ENCODE peak calls at places on chromosomes 1 and 21, in ten cellular contexts. S is breast epithelium; R is CD8-positive, alpha-beta memory T cell; C is CD4-positive, alpha-beta T cell; B is tibial artery; P is IMR-90; X is PC-9; M is thoracic aorta; L is dorsolateral prefrontal cortex; K is cardiac muscle cell. T is an unnamed sample.

GRCh38 chr1:234780531-234781162 is 170.7 kb upstream of the IRF2BP2 start:
- DNase-seq in S (no peak), R (no peak), C (no peak), B (no peak), P (no peak), X (no peak), M (no peak), L (no peak), K (no peak), T (no peak)

GRCh38 chr1:224333309-224333926 is 3.4 kb upstream of the NVL start:
- DNase-seq in S (no peak), R (no peak), C (no peak), B (no peak), P (peak; percentile 64), X (peak; percentile 64), M (no peak), L (no peak), K (peak; percentile 73), T (no peak)

GRCh38 chr1:13723810-13724209 is 23.8 kb downstream of the PRDM2 start:
- DNase-seq in S (no peak), R (no peak), C (no peak), B (no peak), P (no peak), X (no peak), M (no peak), L (no peak), K (peak; percentile 81), T (no peak)

GRCh38 chr21:15330872-15331271 is 266.1 kb upstream of the NRIP1 start:
- DNase-seq in S (no peak), R (no peak), C (no peak), B (no peak), P (no peak), X (no peak), M (no peak), L (no peak), K (no peak), T (no peak)

GRCh38 chr1:177984761-177985160 is 14.9 kb upstream of the SEC16B start:
- DNase-seq in S (no peak), R (no peak), C (no peak), B (no peak), P (no peak), X (no peak), M (no peak), L (no peak), K (no peak), T (no peak)

GRCh38 chr1:207619833-207620572 is 24.9 kb upstream of the CR1L start:
- DNase-seq in S (no peak), R (no peak), C (no peak), B (no peak), P (peak; percentile 51), X (peak; percentile 44), M (no peak), L (no peak), K (peak; percentile 66), T (peak; percentile 11)

GRCh38 chr1:216815239-216815955 is 92.2 kb upstream of the ESRRG start:
- DNase-seq in S (no peak), R (no peak), C (no peak), B (no peak), P (peak; percentile 70), X (no peak), M (no peak), L (no peak), K (peak; percentile 26), T (no peak)

GRCh38 chr1:183609313-183609712 is 19.1 kb upstream of the NCF2 start:
- DNase-seq in S (peak; percentile 28), R (no peak), C (no peak), B (peak; percentile 82), P (peak; percentile 81), X (peak; percentile 56), M (peak; percentile 40), L (peak; percentile 62), K (peak; percentile 77), T (peak; percentile 23)

GRCh38 chr1:47433453-47434050 is 4.3 kb upstream of the FOXD2 start:
- DNase-seq in S (no peak), R (no peak), C (no peak), B (no peak), P (no peak), X (no peak), M (no peak), L (no peak), K (no peak), T (no peak)

GRCh38 chr1:47431534-47431933 is 6.3 kb upstream of the FOXD2 start:
- DNase-seq in S (no peak), R (no peak), C (no peak), B (no peak), P (peak; percentile 87), X (no peak), M (no peak), L (no peak), K (peak; percentile 84), T (no peak)

GRCh38 chr1:47432071-47433036 is 5.5 kb upstream of the FOXD2 start:
- DNase-seq in S (peak; percentile 66), R (peak; percentile 41), C (peak; percentile 43), B (peak; percentile 88), P (peak; percentile 79), X (no peak), M (peak; percentile 31), L (peak; percentile 48), K (peak; percentile 86), T (peak; percentile 60)

GRCh38 chr1:47434051-47434842 is 3.6 kb upstream of the FOXD2 start:
- DNase-seq in S (peak; percentile 61), R (no peak), C (no peak), B (peak; percentile 83), P (peak; percentile 64), X (no peak), M (no peak), L (peak; percentile 27), K (peak; percentile 77), T (no peak)

DNA sequence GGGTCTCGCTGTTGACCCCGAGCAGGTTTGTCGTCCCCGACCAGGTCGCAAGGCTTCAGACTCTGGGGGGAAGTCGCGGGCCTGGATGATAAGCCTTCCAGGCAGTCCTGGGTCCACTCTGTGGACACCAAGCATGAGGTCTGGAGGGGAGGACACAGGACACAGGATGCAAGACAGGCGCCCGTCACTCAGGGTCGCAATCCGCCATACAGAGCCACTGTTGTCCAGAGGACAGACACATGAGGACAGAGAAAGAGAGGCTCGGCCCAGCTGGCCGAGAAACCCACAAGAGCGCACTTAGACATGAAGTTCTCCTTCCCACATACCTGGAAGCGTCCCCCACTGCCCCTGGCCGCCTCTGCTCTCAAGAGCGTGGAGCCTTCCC is 4.8 kb upstream of the FOXD2 start:
- DNase-seq in S (no peak), R (no peak), C (no peak), B (no peak), P (no peak), X (no peak), M (no peak), L (no peak), K (no peak), T (no peak)
- H3K27ac ChIP-seq in S (no peak overlapping the region), R (no peak overlapping the region), C (no peak overlapping the region), B (no peak overlapping the region), P (no peak overlapping the region), X (no peak overlapping the region), M (no peak overlapping the region), L (no peak overlapping the region), K (no peak overlapping the region), T (no peak overlapping the region)

GRCh38 chr1:28594661-28595411 is 2.8 kb downstream of the RAB42 start:
- DNase-seq in S (peak; percentile 60), R (no peak), C (no peak), B (no peak), P (no peak), X (no peak), M (no peak), L (no peak), K (no peak), T (no peak)

GRCh38 chr1:28591708-28592313 is at the start of gene RAB42:
- DNase-seq in S (no peak), R (no peak), C (no peak), B (peak; percentile 70), P (no peak), X (no peak), M (no peak), L (no peak), K (peak; percentile 50), T (no peak)

GRCh38 chr1:28595412-28596191 is 3.5 kb downstream of the RAB42 start:
- DNase-seq in S (no peak), R (no peak), C (no peak), B (no peak), P (no peak), X (no peak), M (no peak), L (no peak), K (no peak), T (no peak)

DNA sequence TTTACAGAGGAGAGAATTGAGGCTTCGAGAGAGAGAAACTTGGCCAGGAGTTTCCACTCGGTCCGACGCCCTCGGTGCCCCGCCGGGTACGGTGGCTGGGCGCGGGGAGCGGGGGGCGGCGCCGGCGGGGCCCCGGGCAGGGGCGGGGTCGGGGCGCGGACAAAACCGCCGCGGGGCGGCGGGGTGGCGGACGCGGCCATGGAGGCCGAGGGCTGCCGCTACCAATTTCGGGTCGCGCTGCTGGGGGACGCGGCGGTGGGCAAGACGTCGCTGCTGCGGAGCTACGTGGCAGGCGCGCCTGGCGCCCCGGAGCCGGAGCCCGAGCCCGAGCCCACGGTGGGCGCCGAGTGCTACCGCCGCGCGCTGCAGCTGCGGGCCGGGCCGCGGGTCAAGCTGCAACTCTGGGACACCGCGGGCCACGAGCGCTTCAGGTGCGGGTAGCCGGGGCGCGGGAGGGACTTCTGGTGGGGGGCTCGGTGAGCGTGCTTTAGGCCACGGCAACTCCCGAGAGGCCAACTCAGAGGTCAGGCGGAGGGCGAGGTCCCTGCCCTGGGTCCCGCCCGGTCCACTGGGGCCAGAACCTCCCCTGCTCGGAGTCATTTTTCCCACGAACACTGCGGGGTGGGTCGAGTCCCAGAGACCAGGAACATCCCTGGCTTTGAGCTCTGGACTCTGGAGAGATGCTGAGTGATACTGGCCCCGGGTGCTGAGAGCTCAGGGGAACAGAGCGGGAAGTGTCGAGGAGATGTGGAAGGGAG is 428 bp downstream of the RAB42 start:
- DNase-seq in S (no peak), R (peak; percentile 14), C (no peak), B (no peak), P (no peak), X (no peak), M (no peak), L (no peak), K (no peak), T (no peak)
- H3K27ac ChIP-seq in S (peak overlapping the region; percentile 21), R (no peak overlapping the region), C (no peak overlapping the region), B (peak overlapping the region; percentile 30), P (no peak overlapping the region), X (no peak overlapping the region), M (no peak overlapping the region), L (no peak overlapping the region), K (no peak overlapping the region), T (no peak overlapping the region)

DNA sequence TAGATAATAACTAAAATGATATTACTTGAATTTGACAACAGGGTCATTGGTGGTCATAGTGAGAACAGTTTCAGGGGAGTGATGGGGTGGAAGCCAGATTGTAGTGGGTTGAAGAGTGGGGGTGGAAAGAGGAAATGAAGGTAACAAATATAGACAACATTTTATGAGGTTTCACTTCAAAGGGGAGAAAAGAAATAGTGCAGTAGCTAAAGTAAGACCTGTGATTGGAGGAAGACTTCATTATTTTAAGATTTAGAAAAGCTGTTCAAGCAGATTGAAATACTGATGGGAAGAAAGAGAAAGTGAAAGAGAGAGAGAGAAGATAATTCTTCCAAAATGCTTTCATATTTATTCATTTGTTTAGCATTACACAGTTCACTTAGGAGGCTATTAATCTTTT is 52.0 kb upstream of the KCNA3 start:
- DNase-seq in S (no peak), R (no peak), C (no peak), B (no peak), P (no peak), X (no peak), M (no peak), L (no peak), K (no peak), T (no peak)
- H3K27ac ChIP-seq in S (no peak overlapping the region), R (no peak overlapping the region), C (peak overlapping the region; percentile 11), B (no peak overlapping the region), P (no peak overlapping the region), X (no peak overlapping the region), M (no peak overlapping the region), L (no peak overlapping the region), K (no peak overlapping the region), T (no peak overlapping the region)

GRCh38 chr1:18108313-18109057 is 887 bp downstream of the IGSF21 start:
- DNase-seq in S (no peak), R (no peak), C (no peak), B (no peak), P (no peak), X (no peak), M (no peak), L (no peak), K (no peak), T (no peak)
- H3K27ac ChIP-seq in S (no peak overlapping the region), R (no peak overlapping the region), C (no peak overlapping the region), B (no peak overlapping the region), P (no peak overlapping the region), X (no peak overlapping the region), M (no peak overlapping the region), L (peak overlapping the region; percentile 75), K (no peak overlapping the region), T (peak overlapping the region; percentile 49)